ENCODE peak calls at places on chromosomes 4 and X, in seven cellular contexts. One of them, this sample, is unnamed.

GRCh38 chr4:1939664-1940509 is 68.7 kb downstream of the NSD2 start:
- DNase-seq in HFFc6: peak
- DNase-seq in NB4: no peak
- DNase-seq in neural progenitor cell: no peak
- DNase-seq in cardiac muscle cell: peak
- DNase-seq in endothelial cell: no peak
- DNase-seq in AG04449: peak
- DNase-seq in this sample: peak

GRCh38 chr4:65921180-65921579 is 250.9 kb upstream of the EPHA5 start:
- DNase-seq in endothelial cell: no peak
- DNase-seq in AG04449: no peak
- DNase-seq in HFFc6: no peak
- DNase-seq in cardiac muscle cell: no peak
- DNase-seq in NB4: no peak
- DNase-seq in neural progenitor cell: no peak
- DNase-seq in this sample: no peak

GRCh38 chr4:148060264-148061138 is 328.6 kb downstream of the ARHGAP10 start:
- DNase-seq in endothelial cell: no peak
- DNase-seq in cardiac muscle cell: no peak
- DNase-seq in AG04449: no peak
- DNase-seq in HFFc6: no peak
- DNase-seq in neural progenitor cell: no peak
- DNase-seq in NB4: no peak
- DNase-seq in this sample: peak

GRCh38 chr4:17368408-17368807 is 143.5 kb downstream of the QDPR start:
- DNase-seq in neural progenitor cell: no peak
- DNase-seq in endothelial cell: no peak
- DNase-seq in cardiac muscle cell: no peak
- DNase-seq in AG04449: no peak
- DNase-seq in NB4: no peak
- DNase-seq in HFFc6: no peak
- DNase-seq in this sample: no peak

GRCh38 chr4:184895012-184895795 is 69.4 kb upstream of the ACSL1 start:
- DNase-seq in HFFc6: no peak
- DNase-seq in NB4: peak
- DNase-seq in cardiac muscle cell: no peak
- DNase-seq in neural progenitor cell: no peak
- DNase-seq in endothelial cell: no peak
- DNase-seq in AG04449: no peak
- DNase-seq in this sample: no peak

GRCh38 chr4:15714141-15714540 is 11.3 kb downstream of the BST1 start:
- DNase-seq in neural progenitor cell: no peak
- DNase-seq in endothelial cell: no peak
- DNase-seq in NB4: no peak
- DNase-seq in AG04449: no peak
- DNase-seq in HFFc6: no peak
- DNase-seq in cardiac muscle cell: no peak
- DNase-seq in this sample: no peak

GRCh38 chr4:144906181-144906895 is 191.7 kb downstream of the ANAPC10 start:
- DNase-seq in AG04449: no peak
- DNase-seq in endothelial cell: no peak
- DNase-seq in NB4: peak
- DNase-seq in cardiac muscle cell: peak
- DNase-seq in HFFc6: no peak
- DNase-seq in neural progenitor cell: no peak
- DNase-seq in this sample: no peak

GRCh38 chr4:38743866-38744265 is 38.9 kb downstream of the TLR10 start:
- DNase-seq in NB4: no peak
- DNase-seq in neural progenitor cell: no peak
- DNase-seq in AG04449: no peak
- DNase-seq in HFFc6: no peak
- DNase-seq in endothelial cell: no peak
- DNase-seq in cardiac muscle cell: peak
- DNase-seq in this sample: no peak

GRCh38 chr4:10421344-10422055 is 35.7 kb downstream of the ZNF518B start:
- DNase-seq in cardiac muscle cell: no peak
- DNase-seq in HFFc6: no peak
- DNase-seq in endothelial cell: no peak
- DNase-seq in AG04449: no peak
- DNase-seq in NB4: no peak
- DNase-seq in neural progenitor cell: no peak
- DNase-seq in this sample: no peak

GRCh38 chr4:16790508-16790907 is 107.9 kb downstream of the LDB2 start:
- DNase-seq in endothelial cell: no peak
- DNase-seq in NB4: no peak
- DNase-seq in neural progenitor cell: no peak
- DNase-seq in cardiac muscle cell: no peak
- DNase-seq in HFFc6: no peak
- DNase-seq in AG04449: no peak
- DNase-seq in this sample: no peak

GRCh38 chr4:113300384-113301011 is 251.0 kb downstream of the ANK2 start:
- DNase-seq in NB4: no peak
- DNase-seq in AG04449: no peak
- DNase-seq in HFFc6: peak
- DNase-seq in neural progenitor cell: no peak
- DNase-seq in endothelial cell: no peak
- DNase-seq in cardiac muscle cell: peak
- DNase-seq in this sample: peak

GRCh38 chr4:165563851-165564250 is 185.0 kb downstream of the CPE start:
- DNase-seq in NB4: no peak
- DNase-seq in endothelial cell: no peak
- DNase-seq in HFFc6: no peak
- DNase-seq in neural progenitor cell: no peak
- DNase-seq in AG04449: no peak
- DNase-seq in cardiac muscle cell: no peak
- DNase-seq in this sample: no peak

GRCh38 chr4:41178372-41179085 is 35.8 kb downstream of the APBB2 start:
- DNase-seq in endothelial cell: no peak
- DNase-seq in AG04449: peak
- DNase-seq in HFFc6: peak
- DNase-seq in NB4: no peak
- DNase-seq in neural progenitor cell: no peak
- DNase-seq in cardiac muscle cell: peak
- DNase-seq in this sample: no peak

GRCh38 chrX:53089224-53089842 is 4.6 kb upstream of the KANTR start:
- DNase-seq in AG04449: no peak
- DNase-seq in NB4: peak
- DNase-seq in neural progenitor cell: peak
- DNase-seq in cardiac muscle cell: peak
- DNase-seq in HFFc6: peak
- DNase-seq in endothelial cell: no peak
- DNase-seq in this sample: peak
- TF ChIP-seq CTCF in AG04449: peak
- TF ChIP-seq CTCF in NB4: peak
- TF ChIP-seq CTCF in neural progenitor cell: peak
- TF ChIP-seq CTCF in cardiac muscle cell: peak
- TF ChIP-seq CTCF in HFFc6: peak
- TF ChIP-seq CTCF in endothelial cell: peak
- TF ChIP-seq CTCF in this sample: no peak

GRCh38 chr4:163866728-163867313 is 372.3 kb downstream of the TMA16 start:
- DNase-seq in HFFc6: no peak
- DNase-seq in cardiac muscle cell: no peak
- DNase-seq in neural progenitor cell: no peak
- DNase-seq in NB4: no peak
- DNase-seq in endothelial cell: no peak
- DNase-seq in AG04449: no peak
- DNase-seq in this sample: no peak

GRCh38 chr4:163858515-163858914 is 364.0 kb downstream of the TMA16 start:
- DNase-seq in AG04449: no peak
- DNase-seq in neural progenitor cell: no peak
- DNase-seq in NB4: no peak
- DNase-seq in HFFc6: no peak
- DNase-seq in cardiac muscle cell: no peak
- DNase-seq in endothelial cell: no peak
- DNase-seq in this sample: no peak

GRCh38 chr4:163865010-163865409 is 370.5 kb downstream of the TMA16 start:
- DNase-seq in HFFc6: no peak
- DNase-seq in cardiac muscle cell: no peak
- DNase-seq in AG04449: no peak
- DNase-seq in NB4: no peak
- DNase-seq in endothelial cell: no peak
- DNase-seq in neural progenitor cell: no peak
- DNase-seq in this sample: no peak

DNA sequence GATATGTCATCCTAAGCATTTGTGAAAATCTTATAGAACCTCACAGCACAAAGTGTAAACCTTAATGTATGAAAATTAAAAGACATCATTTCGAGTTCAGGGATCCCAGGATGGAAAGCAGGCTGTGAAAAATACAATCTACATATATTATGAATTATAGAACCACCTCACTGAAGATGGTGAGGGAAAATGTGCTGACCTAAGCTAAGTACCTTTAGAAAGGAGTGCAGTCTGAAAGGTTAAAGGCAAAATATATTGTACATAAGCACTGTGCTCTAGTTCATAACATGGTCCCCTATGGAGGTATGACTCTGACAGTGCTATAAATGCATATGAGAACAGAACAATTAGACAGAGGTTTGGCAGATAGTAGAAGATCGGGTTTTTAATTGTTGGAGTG is 368.6 kb downstream of the TMA16 start:
- DNase-seq in NB4: no peak
- DNase-seq in HFFc6: no peak
- DNase-seq in AG04449: no peak
- DNase-seq in endothelial cell: no peak
- DNase-seq in cardiac muscle cell: no peak
- DNase-seq in neural progenitor cell: no peak
- DNase-seq in this sample: no peak
- TF ChIP-seq CTCF in NB4: no peak
- TF ChIP-seq CTCF in HFFc6: no peak
- TF ChIP-seq CTCF in AG04449: no peak
- TF ChIP-seq CTCF in endothelial cell: no peak
- TF ChIP-seq CTCF in cardiac muscle cell: no peak
- TF ChIP-seq CTCF in neural progenitor cell: no peak
- TF ChIP-seq CTCF in this sample: no peak

GRCh38 chr4:80336582-80336981 is 1.1 kb downstream of the CFAP299 start:
- DNase-seq in AG04449: no peak
- DNase-seq in HFFc6: peak
- DNase-seq in endothelial cell: peak
- DNase-seq in NB4: peak
- DNase-seq in cardiac muscle cell: peak
- DNase-seq in neural progenitor cell: peak
- DNase-seq in this sample: peak
- TF ChIP-seq CTCF in AG04449: peak
- TF ChIP-seq CTCF in HFFc6: peak
- TF ChIP-seq CTCF in endothelial cell: no peak
- TF ChIP-seq CTCF in NB4: peak
- TF ChIP-seq CTCF in cardiac muscle cell: peak
- TF ChIP-seq CTCF in neural progenitor cell: peak
- TF ChIP-seq CTCF in this sample: no peak

GRCh38 chrX:135453381-135453780 is 31.6 kb downstream of the SMIM10L2A start:
- DNase-seq in AG04449: no peak
- DNase-seq in endothelial cell: no peak
- DNase-seq in cardiac muscle cell: no peak
- DNase-seq in neural progenitor cell: no peak
- DNase-seq in HFFc6: no peak
- DNase-seq in NB4: no peak
- DNase-seq in this sample: no peak
- TF ChIP-seq CTCF in AG04449: no peak
- TF ChIP-seq CTCF in endothelial cell: no peak
- TF ChIP-seq CTCF in cardiac muscle cell: no peak
- TF ChIP-seq CTCF in neural progenitor cell: peak
- TF ChIP-seq CTCF in HFFc6: no peak
- TF ChIP-seq CTCF in NB4: no peak
- TF ChIP-seq CTCF in this sample: no peak

GRCh38 chr4:129926936-129927335 is 831.0 kb downstream of the C4orf33 start:
- DNase-seq in HFFc6: peak
- DNase-seq in neural progenitor cell: no peak
- DNase-seq in NB4: peak
- DNase-seq in AG04449: no peak
- DNase-seq in endothelial cell: no peak
- DNase-seq in cardiac muscle cell: no peak
- DNase-seq in this sample: no peak
- TF ChIP-seq CTCF in HFFc6: peak
- TF ChIP-seq CTCF in neural progenitor cell: peak
- TF ChIP-seq CTCF in NB4: peak
- TF ChIP-seq CTCF in AG04449: no peak
- TF ChIP-seq CTCF in endothelial cell: no peak
- TF ChIP-seq CTCF in cardiac muscle cell: no peak
- TF ChIP-seq CTCF in this sample: no peak

GRCh38 chr4:78666830-78667258 is 109.3 kb upstream of the BMP2K start:
- DNase-seq in AG04449: no peak
- DNase-seq in HFFc6: no peak
- DNase-seq in neural progenitor cell: no peak
- DNase-seq in cardiac muscle cell: no peak
- DNase-seq in NB4: peak
- DNase-seq in endothelial cell: no peak
- DNase-seq in this sample: no peak

GRCh38 chr4:78671812-78672440 is 104.2 kb upstream of the BMP2K start:
- DNase-seq in HFFc6: no peak
- DNase-seq in neural progenitor cell: no peak
- DNase-seq in cardiac muscle cell: no peak
- DNase-seq in AG04449: no peak
- DNase-seq in NB4: no peak
- DNase-seq in endothelial cell: no peak
- DNase-seq in this sample: no peak

GRCh38 chr4:78667764-78668163 is 108.4 kb upstream of the BMP2K start:
- DNase-seq in endothelial cell: no peak
- DNase-seq in HFFc6: no peak
- DNase-seq in neural progenitor cell: no peak
- DNase-seq in cardiac muscle cell: no peak
- DNase-seq in NB4: no peak
- DNase-seq in AG04449: no peak
- DNase-seq in this sample: no peak

GRCh38 chr4:78667337-78667736 is 108.8 kb upstream of the BMP2K start:
- DNase-seq in cardiac muscle cell: no peak
- DNase-seq in NB4: no peak
- DNase-seq in HFFc6: no peak
- DNase-seq in AG04449: no peak
- DNase-seq in neural progenitor cell: no peak
- DNase-seq in endothelial cell: no peak
- DNase-seq in this sample: no peak

DNA sequence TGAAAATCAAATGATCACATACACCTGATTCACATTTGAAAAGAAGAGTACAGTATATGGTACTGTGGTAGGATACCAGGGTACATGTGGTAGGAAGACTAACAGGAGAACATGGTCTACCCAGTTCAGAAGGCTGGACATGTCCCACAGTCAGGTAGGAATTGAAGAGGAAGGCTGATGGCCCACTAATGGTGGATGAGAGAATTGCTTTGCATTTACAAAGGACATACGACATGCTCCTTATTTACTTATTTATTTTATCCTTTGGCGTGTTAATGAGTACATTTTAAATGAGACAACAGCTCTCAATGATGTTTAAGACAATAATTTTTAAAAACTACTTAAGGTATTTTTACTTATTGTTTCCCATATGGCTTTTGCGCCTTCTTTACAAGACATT is 106.7 kb upstream of the BMP2K start:
- DNase-seq in HFFc6: no peak
- DNase-seq in AG04449: no peak
- DNase-seq in endothelial cell: no peak
- DNase-seq in neural progenitor cell: no peak
- DNase-seq in cardiac muscle cell: no peak
- DNase-seq in NB4: peak
- DNase-seq in this sample: no peak
- TF ChIP-seq CTCF in HFFc6: peak
- TF ChIP-seq CTCF in AG04449: no peak
- TF ChIP-seq CTCF in endothelial cell: peak
- TF ChIP-seq CTCF in neural progenitor cell: peak
- TF ChIP-seq CTCF in cardiac muscle cell: peak
- TF ChIP-seq CTCF in NB4: no peak
- TF ChIP-seq CTCF in this sample: no peak

This sample was measured in Calu3.